ENCODE peak calls at places on chromosome 19, in nine cellular contexts. E, I, Z, A, U, F, N, R and C are unnamed samples.
A peak's percentile ranks its signal among the peaks of the same experiment; 100 is the strongest.

GRCh38 chr19:11767633-11768133 is 883 bp downstream of the ZNF441 start:
- DNase-seq in E (no peak), I (no peak), Z (peak; percentile 16), A (no peak), U (peak; percentile 31), F (peak; percentile 69), N (peak; percentile 23), R (no peak), C (peak; percentile 31)

GRCh38 chr19:19348266-19348665 is 27.6 kb downstream of the MAU2 start:
- DNase-seq in E (no peak), I (no peak), Z (no peak), A (no peak), U (no peak), F (no peak), N (no peak), R (no peak), C (no peak)

GRCh38 chr19:38869160-38869835 is 8.8 kb downstream of the RINL start:
- DNase-seq in E (no peak), I (no peak), Z (no peak), A (no peak), U (peak; percentile 37), F (peak; percentile 58), N (no peak), R (no peak), C (no peak)

GRCh38 chr19:19434483-19435045 is 29.1 kb downstream of the GATAD2A start:
- DNase-seq in E (no peak), I (no peak), Z (no peak), A (no peak), U (peak; percentile 75), F (no peak), N (no peak), R (no peak), C (no peak)

GRCh38 chr19:14818588-14818987 is 16.4 kb downstream of the OR7A5 start:
- DNase-seq in E (no peak), I (no peak), Z (no peak), A (no peak), U (no peak), F (no peak), N (no peak), R (no peak), C (no peak)

GRCh38 chr19:39413269-39413902 is 917 bp downstream of the PLEKHG2 start:
- DNase-seq in E (peak; percentile 70), I (peak; percentile 32), Z (no peak), A (no peak), U (peak; percentile 78), F (peak; percentile 62), N (peak; percentile 37), R (no peak), C (peak; percentile 61)

GRCh38 chr19:45097776-45098520 is 5.0 kb downstream of the PPP1R37 start:
- DNase-seq in E (no peak), I (peak; percentile 69), Z (peak; percentile 91), A (peak; percentile 72), U (peak; percentile 81), F (no peak), N (no peak), R (no peak), C (peak; percentile 71)

GRCh38 chr19:29385191-29385795 is 140.5 kb upstream of the VSTM2B start:
- DNase-seq in E (no peak), I (no peak), Z (no peak), A (no peak), U (peak; percentile 33), F (no peak), N (no peak), R (no peak), C (no peak)

GRCh38 chr19:57807541-57807940 is 7.2 kb downstream of the ZNF552 start:
- DNase-seq in E (no peak), I (no peak), Z (no peak), A (no peak), U (no peak), F (no peak), N (no peak), R (no peak), C (no peak)

GRCh38 chr19:35438527-35438926 is 9.5 kb upstream of the FFAR2 start:
- DNase-seq in E (no peak), I (no peak), Z (no peak), A (no peak), U (no peak), F (no peak), N (no peak), R (no peak), C (no peak)

GRCh38 chr19:33196446-33197193 is 2.5 kb downstream of the LRP3 start:
- DNase-seq in E (no peak), I (no peak), Z (no peak), A (no peak), U (no peak), F (no peak), N (no peak), R (no peak), C (no peak)

GRCh38 chr19:49983645-49984229 is 22.8 kb upstream of the SIGLEC11 start:
- DNase-seq in E (peak; percentile 50), I (no peak), Z (peak; percentile 12), A (no peak), U (peak; percentile 60), F (peak; percentile 82), N (peak; percentile 74), R (peak; percentile 76), C (peak; percentile 24)

GRCh38 chr19:47284324-47284899 is 9.7 kb downstream of the INAFM1 start:
- DNase-seq in E (peak; percentile 69), I (no peak), Z (peak; percentile 60), A (no peak), U (no peak), F (no peak), N (peak; percentile 72), R (no peak), C (no peak)

GRCh38 chr19:32863301-32863700 is 6.3 kb downstream of the SLC7A9 start:
- DNase-seq in E (no peak), I (no peak), Z (no peak), A (no peak), U (no peak), F (no peak), N (no peak), R (no peak), C (no peak)

GRCh38 chr19:5269926-5270325 is 70.7 kb downstream of the PTPRS start:
- DNase-seq in E (no peak), I (no peak), Z (no peak), A (no peak), U (no peak), F (no peak), N (no peak), R (no peak), C (no peak)

GRCh38 chr19:50365434-50366306 is at the start of gene NAPSA:
- DNase-seq in E (no peak), I (no peak), Z (no peak), A (no peak), U (no peak), F (no peak), N (no peak), R (no peak), C (no peak)

GRCh38 chr19:3152431-3152780 is 16.6 kb downstream of the GNA15 start:
- DNase-seq in E (no peak), I (no peak), Z (no peak), A (no peak), U (no peak), F (no peak), N (no peak), R (no peak), C (no peak)

GRCh38 chr19:43731346-43731745 is 15.5 kb downstream of the IRGC start:
- DNase-seq in E (no peak), I (no peak), Z (no peak), A (peak; percentile 58), U (no peak), F (no peak), N (no peak), R (no peak), C (no peak)

GRCh38 chr19:55467236-55468053 is 2.9 kb upstream of the C19orf85 start:
- DNase-seq in E (peak; percentile 78), I (no peak), Z (peak; percentile 53), A (no peak), U (peak; percentile 79), F (peak; percentile 72), N (peak; percentile 71), R (peak; percentile 44), C (no peak)

GRCh38 chr19:42184401-42184861 is 33.0 kb downstream of the DEDD2 start:
- DNase-seq in E (peak; percentile 84), I (peak; percentile 49), Z (peak; percentile 93), A (peak; percentile 44), U (peak; percentile 78), F (peak; percentile 80), N (peak; percentile 44), R (peak; percentile 47), C (peak; percentile 68)

GRCh38 chr19:9431475-9431874 is 3.9 kb downstream of the ZNF266 start:
- DNase-seq in E (peak; percentile 18), I (no peak), Z (peak; percentile 58), A (no peak), U (no peak), F (peak; percentile 24), N (no peak), R (no peak), C (no peak)

GRCh38 chr19:58007285-58007684 is 4.7 kb upstream of the ZNF606 start:
- DNase-seq in E (no peak), I (no peak), Z (no peak), A (no peak), U (no peak), F (no peak), N (no peak), R (no peak), C (no peak)

GRCh38 chr19:45973564-45974338 is at the start of gene NOVA2:
- DNase-seq in E (peak; percentile 96), I (peak; percentile 78), Z (no peak), A (no peak), U (peak; percentile 86), F (peak; percentile 30), N (no peak), R (no peak), C (peak; percentile 29)

GRCh38 chr19:46697142-46697960 is 19.6 kb downstream of the PRKD2 start:
- DNase-seq in E (peak; percentile 77), I (peak; percentile 66), Z (no peak), A (no peak), U (peak; percentile 94), F (peak; percentile 98), N (no peak), R (no peak), C (no peak)

GRCh38 chr19:18437481-18438330 is at the start of gene ISYNA1:
- DNase-seq in E (peak; percentile 65), I (no peak), Z (no peak), A (no peak), U (peak; percentile 77), F (peak; percentile 66), N (no peak), R (no peak), C (peak; percentile 56)

GRCh38 chr19:33883869-33884519 is 87.3 kb downstream of the KCTD15 start:
- DNase-seq in E (peak; percentile 64), I (no peak), Z (no peak), A (no peak), U (peak; percentile 70), F (no peak), N (no peak), R (no peak), C (no peak)

GRCh38 chr19:32702010-32702409 is 10.4 kb downstream of the NUDT19 start:
- DNase-seq in E (no peak), I (no peak), Z (no peak), A (no peak), U (no peak), F (no peak), N (no peak), R (no peak), C (no peak)

GRCh38 chr19:36401475-36401874 is 17.0 kb downstream of the ZFP82 start:
- DNase-seq in E (no peak), I (no peak), Z (no peak), A (no peak), U (no peak), F (no peak), N (peak; percentile 47), R (no peak), C (no peak)

GRCh38 chr19:57099199-57099661 is 20.6 kb upstream of the USP29 start:
- DNase-seq in E (peak; percentile 26), I (peak; percentile 45), Z (peak; percentile 56), A (no peak), U (peak; percentile 79), F (peak; percentile 35), N (peak; percentile 7), R (peak; percentile 5), C (no peak)

GRCh38 chr19:50513746-50514345 is at the start of gene ASPDH:
- DNase-seq in E (no peak), I (peak; percentile 60), Z (no peak), A (no peak), U (no peak), F (no peak), N (no peak), R (no peak), C (no peak)

GRCh38 chr19:2798158-2798685 is 12.9 kb downstream of the THOP1 start:
- DNase-seq in E (no peak), I (no peak), Z (no peak), A (no peak), U (no peak), F (no peak), N (no peak), R (no peak), C (no peak)